ENCODE peak calls at places on chromosomes 12 and 14, in six cellular contexts. D is fibroblast of villous mesenchyme, S is kidney epithelial cell, I is GM12865, V is heart right ventricle, Q is tibial nerve. B is an unnamed sample.
A peak's percentile ranks its signal among the peaks of the same experiment; 100 is the strongest.

GRCh38 chr12:6715130-6715529 is 8.7 kb upstream of the COPS7A start:
- DNase-seq in I (no peak), Q (no peak), D (no peak), V (no peak), S (no peak), B (no peak)

GRCh38 chr12:93788853-93789252 is 111.7 kb downstream of the CRADD start:
- DNase-seq in D (no peak), I (no peak), Q (no peak), V (no peak), S (no peak), B (no peak)

GRCh38 chr12:105256921-105257320 is 20.9 kb upstream of the APPL2 start:
- DNase-seq in I (no peak), V (no peak), S (no peak), Q (no peak), D (peak; percentile 72), B (no peak)

GRCh38 chr12:131116437-131117117 is 162.9 kb downstream of the ADGRD1 start:
- DNase-seq in S (no peak), D (peak; percentile 43), I (no peak), V (no peak), Q (peak; percentile 61), B (no peak)

GRCh38 chr14:32724864-32725550 is 213.7 kb upstream of the NPAS3 start:
- DNase-seq in V (no peak), Q (no peak), I (no peak), S (no peak), D (peak; percentile 59), B (peak; percentile 29)

GRCh38 chr14:38238332-38238731 is 17.6 kb downstream of the CLEC14A start:
- DNase-seq in D (peak; percentile 62), Q (no peak), V (no peak), I (no peak), S (no peak), B (no peak)

GRCh38 chr12:122437656-122438121 is 15.2 kb upstream of the CLIP1 start:
- DNase-seq in I (no peak), D (peak; percentile 72), V (peak; percentile 21), S (no peak), Q (no peak), B (peak; percentile 28)

GRCh38 chr14:94110552-94111181 is at the start of gene IFI27:
- DNase-seq in Q (peak; percentile 78), I (no peak), V (peak; percentile 88), D (peak; percentile 82), S (no peak), B (peak; percentile 50)

GRCh38 chr12:12441891-12442461 is 85.1 kb downstream of the BORCS5 start:
- DNase-seq in Q (no peak), D (peak; percentile 19), S (no peak), V (no peak), I (no peak), B (peak; percentile 47)

GRCh38 chr12:110109037-110109836 is 14.9 kb upstream of the IFT81 start:
- DNase-seq in S (peak; percentile 57), D (peak; percentile 100), I (no peak), V (peak; percentile 69), Q (peak; percentile 97), B (peak; percentile 94)
- H3K4me3 ChIP-seq in S (no peak overlapping the region), D (peak overlapping the region; percentile 30), I (no peak overlapping the region), V (no peak overlapping the region), Q (peak overlapping the region; percentile 7), B (peak overlapping the region; percentile 5)

GRCh38 chr12:27844427-27845090 is 64.5 kb upstream of the MANSC4 start:
- DNase-seq in Q (no peak), I (no peak), S (no peak), D (peak; percentile 63), V (no peak), B (peak; percentile 33)

GRCh38 chr12:27838543-27838942 is 58.5 kb upstream of the MANSC4 start:
- DNase-seq in D (no peak), I (no peak), V (no peak), Q (no peak), S (no peak), B (no peak)

GRCh38 chr12:27843714-27844245 is 63.7 kb upstream of the MANSC4 start:
- DNase-seq in S (no peak), D (peak; percentile 95), I (no peak), Q (no peak), V (no peak), B (peak; percentile 49)

GRCh38 chr12:27841392-27841882 is 61.4 kb upstream of the MANSC4 start:
- DNase-seq in I (no peak), V (no peak), S (no peak), D (peak; percentile 94), Q (no peak), B (no peak)

GRCh38 chr12:27840229-27840999 is 60.4 kb upstream of the MANSC4 start:
- DNase-seq in Q (no peak), I (peak; percentile 35), S (no peak), V (no peak), D (no peak), B (peak; percentile 11)
- TF ChIP-seq CTCF in Q (no peak), I (peak; percentile 12), S (peak; percentile 28), V (peak; percentile 20), D (peak; percentile 44), B (peak; percentile 45)

DNA sequence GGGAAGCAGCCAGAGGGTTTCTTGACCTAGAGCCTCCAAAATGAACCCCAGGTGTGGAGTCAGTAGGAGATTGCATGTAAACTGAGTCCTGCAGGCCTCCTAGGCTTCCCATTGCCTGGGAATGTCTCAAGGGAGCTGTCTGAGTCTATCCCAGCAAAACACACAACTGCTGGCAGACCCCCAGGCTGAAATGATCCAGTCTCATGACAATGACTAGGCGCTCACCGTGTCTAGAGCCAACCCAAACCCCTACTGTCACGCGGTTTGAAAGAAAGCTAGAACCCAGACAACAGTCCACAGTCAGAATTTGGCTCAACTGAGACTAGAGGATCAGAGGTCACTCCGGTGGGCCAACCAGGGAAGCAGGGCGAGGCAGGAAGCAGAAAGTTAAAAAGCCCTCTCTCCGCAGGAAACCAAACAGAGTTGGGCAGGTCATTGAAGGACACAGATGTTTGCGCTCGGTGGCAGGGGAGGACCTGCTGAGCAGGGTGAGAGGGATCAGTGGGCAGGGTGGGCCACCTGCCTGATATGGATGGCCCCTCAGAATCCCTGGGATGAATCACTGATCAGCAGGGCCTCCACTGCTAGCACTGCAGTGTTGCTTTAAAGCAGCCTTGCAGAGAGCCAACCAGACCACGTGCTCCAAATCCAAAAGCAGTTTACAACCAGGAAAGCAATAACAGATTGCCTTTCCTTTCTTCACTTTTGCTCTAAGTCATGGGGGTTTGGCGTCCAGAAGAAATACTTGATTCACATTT is 23.8 kb downstream of the ACTN1 start:
- DNase-seq in Q (no peak), S (no peak), D (peak; percentile 72), I (no peak), V (no peak), B (no peak)
- H3K4me3 ChIP-seq in Q (no peak overlapping the region), S (no peak overlapping the region), D (no peak overlapping the region), I (no peak overlapping the region), V (no peak overlapping the region), B (no peak overlapping the region)

GRCh38 chr12:124507188-124508109 is 60.0 kb downstream of the NCOR2 start:
- DNase-seq in V (peak; percentile 85), I (no peak), D (peak; percentile 98), S (no peak), Q (peak; percentile 61), B (no peak)

GRCh38 chr12:124505001-124505818 is 62.2 kb downstream of the NCOR2 start:
- DNase-seq in I (no peak), S (no peak), D (no peak), V (no peak), Q (no peak), B (no peak)

GRCh38 chr12:124504273-124505000 is 63.0 kb downstream of the NCOR2 start:
- DNase-seq in I (no peak), D (peak; percentile 90), S (no peak), V (no peak), Q (no peak), B (no peak)

GRCh38 chr12:124506832-124507153 is 60.6 kb downstream of the NCOR2 start:
- DNase-seq in S (no peak), I (no peak), Q (no peak), D (no peak), V (no peak), B (no peak)

GRCh38 chr12:124506145-124506831 is 61.1 kb downstream of the NCOR2 start:
- DNase-seq in I (no peak), V (peak; percentile 86), D (peak; percentile 92), Q (peak; percentile 84), S (no peak), B (no peak)
- TF ChIP-seq CTCF in I (no peak), V (no peak), D (no peak), Q (no peak), S (peak; percentile 8), B (no peak)

B was measured in bronchial epithelial cell.